ENCODE peak calls at places on chromosomes 16 and 17, in nine cellular contexts. I is small intestine; N is effector memory CD8-positive, alpha-beta T cell; J is uterus; K is brain pericyte; V is natural killer cell treated with Interleukin-12 subunit alpha and Interleukin-12 subunit beta and Interleukin-15 and Interleukin-18, amount 100 ng/mL, for 72 hours; S is stimulated activated CD8-positive, alpha-beta memory T cell treated with anti-CD3 and anti-CD28 coated beads, Interleukin-2, amount 100 ng/mL, for 48 hours; X is fibroblast of mammary gland; D is NCI-H774. Y is an unnamed sample.

GRCh38 chr17:7502987-7503386 is 18.8 kb downstream of the POLR2A start:
- DNase-seq in K (no peak), X (no peak), N (no peak), J (no peak), I (no peak), V (no peak), D (no peak), S (no peak), Y (no peak)

GRCh38 chr16:4640572-4641305 is 16.1 kb downstream of the MGRN1 start:
- DNase-seq in N (no peak), V (no peak), D (no peak), J (no peak), I (peak), S (no peak), X (no peak), K (no peak), Y (no peak)

GRCh38 chr16:56744996-56745640 is 15.2 kb downstream of the NUP93 start:
- DNase-seq in D (no peak), V (no peak), X (no peak), S (no peak), K (no peak), J (peak), N (no peak), I (no peak), Y (peak)

GRCh38 chr16:67014641-67015315 is 14.2 kb upstream of the CBFB start:
- DNase-seq in N (no peak), X (no peak), V (no peak), J (peak), S (no peak), K (no peak), I (no peak), D (no peak), Y (no peak)

GRCh38 chr16:15576960-15577958 is 65.7 kb downstream of the MARF1 start:
- DNase-seq in X (no peak), J (no peak), V (no peak), S (no peak), I (peak), K (no peak), D (peak), N (no peak), Y (no peak)

GRCh38 chr17:28916302-28916934 is 13.5 kb upstream of the DHRS13 start:
- DNase-seq in K (no peak), J (no peak), X (peak), V (peak), D (peak), N (peak), I (peak), S (no peak), Y (peak)

GRCh38 chr17:40317345-40317873 is 8.4 kb downstream of the RARA start:
- DNase-seq in J (peak), V (no peak), N (peak), D (peak), X (peak), S (no peak), K (no peak), I (peak), Y (peak)

GRCh38 chr17:81349397-81350319 is 45.6 kb upstream of the BAHCC1 start:
- DNase-seq in J (no peak), V (no peak), S (no peak), I (no peak), D (no peak), K (no peak), X (peak), N (no peak), Y (no peak)

GRCh38 chr16:10597184-10597583 is 16.8 kb upstream of the EMP2 start:
- DNase-seq in V (no peak), I (peak), N (no peak), D (no peak), J (no peak), X (no peak), S (no peak), K (no peak), Y (no peak)

GRCh38 chr16:84699147-84699711 is 571 bp upstream of the USP10 start:
- DNase-seq in X (no peak), J (no peak), I (peak), K (no peak), D (no peak), N (no peak), V (no peak), S (no peak), Y (no peak)

GRCh38 chr17:80987941-80988461 is 3.6 kb upstream of the CHMP6 start:
- DNase-seq in V (no peak), K (no peak), S (no peak), X (no peak), J (no peak), D (no peak), I (no peak), N (no peak), Y (no peak)

GRCh38 chr16:85565796-85566501 is 47.2 kb upstream of the GSE1 start:
- DNase-seq in X (no peak), J (no peak), N (no peak), V (no peak), D (no peak), S (no peak), K (no peak), I (no peak), Y (no peak)

GRCh38 chr16:55571-56136 is 2.0 kb downstream of the SNRNP25 start:
- DNase-seq in X (no peak), K (no peak), I (no peak), D (no peak), S (no peak), N (no peak), V (no peak), J (no peak), Y (no peak)

GRCh38 chr17:5901731-5902660 is 168.2 kb upstream of the WSCD1 start:
- DNase-seq in D (no peak), K (no peak), S (no peak), X (no peak), V (no peak), N (no peak), I (no peak), J (no peak), Y (no peak)

GRCh38 chr16:67249178-67249759 is 490 bp downstream of the SLC9A5 start:
- DNase-seq in J (no peak), I (no peak), D (no peak), N (no peak), S (no peak), V (no peak), K (no peak), X (no peak), Y (no peak)

GRCh38 chr17:45935710-45936509 is 41.6 kb downstream of the MAPT start:
- DNase-seq in D (no peak), S (no peak), N (no peak), K (no peak), V (peak), I (no peak), J (no peak), X (no peak), Y (no peak)

GRCh38 chr17:28712705-28713415 is 1.2 kb upstream of the PROCA1 start:
- DNase-seq in X (no peak), V (peak), N (no peak), K (no peak), S (no peak), I (no peak), D (no peak), J (no peak), Y (no peak)

GRCh38 chr17:63549946-63550815 is at the start of gene DCAF7:
- DNase-seq in N (peak), V (peak), D (peak), S (peak), J (peak), K (peak), I (peak), X (peak), Y (peak)

GRCh38 chr17:8405499-8406016 is 7.9 kb upstream of the RNF222 start:
- DNase-seq in I (no peak), X (no peak), J (no peak), K (no peak), V (no peak), N (no peak), S (no peak), D (no peak), Y (no peak)

GRCh38 chr17:17358060-17358751 is 55.0 kb downstream of the NT5M start:
- DNase-seq in J (no peak), I (no peak), K (no peak), X (no peak), N (no peak), S (no peak), D (no peak), V (peak), Y (no peak)

GRCh38 chr16:68000450-68000849 is 1.2 kb upstream of the DPEP2 start:
- DNase-seq in I (no peak), X (no peak), K (no peak), V (no peak), J (no peak), D (no peak), N (no peak), S (no peak), Y (no peak)

GRCh38 chr17:49388290-49388640 is 26.2 kb upstream of the ZNF652 start:
- DNase-seq in K (no peak), I (peak), D (no peak), J (no peak), S (no peak), V (no peak), X (no peak), N (peak), Y (no peak)

GRCh38 chr16:28304214-28304613 is 11.9 kb downstream of the SBK1 start:
- DNase-seq in N (no peak), J (no peak), I (no peak), S (no peak), K (no peak), D (no peak), X (peak), V (no peak), Y (peak)

GRCh38 chr17:65824901-65825300 is 263.5 kb upstream of the AXIN2 start:
- DNase-seq in N (no peak), V (no peak), I (no peak), S (no peak), X (no peak), J (no peak), K (no peak), D (no peak), Y (no peak)

GRCh38 chr17:6654816-6655731 is 3.5 kb downstream of the C17orf100 start:
- DNase-seq in D (peak), S (no peak), N (no peak), I (peak), K (no peak), V (no peak), J (no peak), X (no peak), Y (no peak)

GRCh38 chr17:46106966-46107644 is 86.1 kb downstream of the KANSL1 start:
- DNase-seq in V (no peak), K (no peak), X (no peak), I (no peak), N (no peak), J (no peak), S (no peak), D (no peak), Y (no peak)

GRCh38 chr16:49140618-49141017 is 141.0 kb downstream of the CBLN1 start:
- DNase-seq in N (no peak), X (no peak), I (no peak), J (no peak), D (no peak), K (no peak), V (no peak), S (no peak), Y (no peak)

GRCh38 chr17:29595107-29595942 is 2.4 kb downstream of the ANKRD13B start:
- DNase-seq in D (no peak), X (no peak), I (no peak), N (no peak), S (no peak), V (no peak), J (no peak), K (no peak), Y (no peak)

GRCh38 chr17:4635823-4636375 is 5.6 kb downstream of the ALOX15 start:
- DNase-seq in K (no peak), V (no peak), S (no peak), I (no peak), J (no peak), D (no peak), N (no peak), X (no peak), Y (no peak)

GRCh38 chr17:27491713-27492190 is 35.5 kb downstream of the KSR1 start:
- DNase-seq in J (no peak), X (no peak), S (no peak), K (no peak), V (no peak), I (no peak), D (no peak), N (no peak), Y (no peak)

GRCh38 chr16:68644715-68645493 is at the start of gene CDH3:
- DNase-seq in D (peak), J (peak), I (peak), K (no peak), N (no peak), S (no peak), V (no peak), X (no peak), Y (peak)

Y was measured in amniotic epithelial cell.